ENCODE peak calls at places on chromosomes 11 and 22, in four cellular contexts. Z is Right ventricle myocardium superior, L is AG09319, N is activated T-cell treated with anti-CD3 and anti-CD28 coated beads for 1 hour. S is an unnamed sample.

GRCh38 chr22:31344369-31345330 is 1.5 kb downstream of the PATZ1 start:
- DNase-seq in Z (peak), N (no peak), L (no peak), S (peak)

GRCh38 chr11:44811841-44812448 is 85.2 kb downstream of the TSPAN18 start:
- DNase-seq in Z (no peak), N (no peak), L (no peak), S (no peak)

GRCh38 chr11:1384206-1384965 is 5.3 kb upstream of the BRSK2 start:
- DNase-seq in N (no peak), L (no peak), Z (peak), S (no peak)

GRCh38 chr22:35070451-35071093 is 4.6 kb downstream of the ISX start:
- DNase-seq in Z (no peak), N (no peak), L (no peak), S (no peak)

GRCh38 chr11:134374891-134375550 is 37.0 kb downstream of the B3GAT1 start:
- DNase-seq in Z (peak), L (no peak), N (no peak), S (no peak)

GRCh38 chr11:112229746-112230433 is 3.7 kb downstream of the PTS start:
- DNase-seq in N (no peak), Z (no peak), L (peak), S (no peak)

GRCh38 chr11:15938362-15938725 is 418.0 kb downstream of the SOX6 start:
- DNase-seq in Z (no peak), N (no peak), L (no peak), S (no peak)

GRCh38 chr22:43216738-43217137 is 29.8 kb upstream of the TTLL12 start:
- DNase-seq in L (no peak), Z (no peak), N (no peak), S (no peak)

GRCh38 chr11:102241026-102241425 is 76.3 kb upstream of the BIRC3 start:
- DNase-seq in N (no peak), Z (no peak), L (no peak), S (no peak)

GRCh38 chr22:39839917-39840510 is 53.5 kb downstream of the ENTHD1 start:
- DNase-seq in L (no peak), Z (no peak), N (no peak), S (no peak)

GRCh38 chr11:31927982-31928381 is 116.9 kb upstream of the PAX6 start:
- DNase-seq in Z (no peak), N (no peak), L (no peak), S (no peak)

GRCh38 chr11:21567628-21568290 is 625.1 kb upstream of the ANO5 start:
- DNase-seq in Z (no peak), L (no peak), N (no peak), S (no peak)

S was measured in activated gamma-delta T cell treated with Interleukin-2 at 50 U/mL for 16 hours.